ENCODE peak calls at places on chromosome 5, in six cellular contexts. A is spleen, B is tibial nerve, D is IMR-90, O is uterus, M is adrenal gland. X is an unnamed sample. For H3K4me1 and H3K36me3, the result is how much of the 10 kb centered on the place peaks cover.

GRCh38 chr5:149471406-149472183 is 79.6 kb downstream of the CSNK1A1 start:
- DNase-seq in D (peak), O (peak), A (no peak), M (no peak), B (no peak), X (peak)

GRCh38 chr5:106749826-106750225 is 920.9 kb downstream of the EFNA5 start:
- DNase-seq in M (no peak), A (no peak), O (no peak), D (no peak), B (no peak), X (no peak)

GRCh38 chr5:44875661-44876250 is 67.0 kb downstream of the MRPS30 start:
- DNase-seq in D (peak), A (no peak), B (no peak), O (no peak), M (no peak), X (no peak)

GRCh38 chr5:58335518-58335917 is 124.4 kb downstream of the PLK2 start:
- DNase-seq in D (peak), B (no peak), O (no peak), M (no peak), A (no peak), X (no peak)

GRCh38 chr5:1388383-1388967 is 43.6 kb upstream of the CLPTM1L start:
- DNase-seq in O (no peak), B (no peak), A (no peak), M (no peak), D (no peak), X (no peak)

GRCh38 chr5:121105921-121106320 is 641.8 kb downstream of the PRR16 start:
- DNase-seq in D (no peak), B (no peak), M (no peak), O (no peak), A (no peak), X (no peak)

GRCh38 chr5:172921906-172922305 is 37.3 kb upstream of the RPL26L1 start:
- DNase-seq in O (no peak), A (no peak), M (peak), D (no peak), B (no peak), X (no peak)

GRCh38 chr5:52956915-52957747 is 32.0 kb upstream of the ITGA2 start:
- DNase-seq in M (no peak), A (no peak), O (no peak), D (peak), B (no peak), X (no peak)

GRCh38 chr5:177605078-177605477 is 5.1 kb downstream of the B4GALT7 start:
- DNase-seq in M (no peak), A (no peak), D (no peak), O (no peak), B (no peak), X (no peak)

GRCh38 chr5:174585472-174585871 is 138.9 kb upstream of the MSX2 start:
- DNase-seq in D (no peak), O (no peak), M (no peak), A (no peak), B (no peak), X (no peak)

GRCh38 chr5:160787247-160787646 is 64.8 kb downstream of the ATP10B start:
- DNase-seq in B (no peak), O (no peak), D (no peak), A (no peak), M (no peak), X (peak)

GRCh38 chr5:179294891-179295777 is 50.1 kb downstream of the ADAMTS2 start:
- DNase-seq in M (no peak), A (peak), D (no peak), B (no peak), O (peak), X (no peak)

GRCh38 chr5:139725073-139725830 is 70.4 kb upstream of the PSD2 start:
- DNase-seq in D (peak), B (no peak), O (peak), A (peak), M (peak), X (peak)

GRCh38 chr5:116411101-116411571 is 163.5 kb downstream of the SEMA6A start:
- DNase-seq in D (no peak), A (no peak), B (no peak), M (no peak), O (peak), X (no peak)

GRCh38 chr5:17096975-17097695 is 120.3 kb upstream of the BASP1 start:
- DNase-seq in B (no peak), D (no peak), M (no peak), A (no peak), O (no peak), X (peak)

GRCh38 chr5:137236266-137236665 is 262.9 kb downstream of the SPOCK1 start:
- DNase-seq in A (no peak), M (no peak), O (no peak), B (no peak), D (no peak), X (no peak)

GRCh38 chr5:150622157-150622556 is 18.3 kb upstream of the SYNPO start:
- DNase-seq in D (peak), O (no peak), B (no peak), A (no peak), M (no peak), X (no peak)

GRCh38 chr5:1536298-1537165 is 12.8 kb upstream of the LPCAT1 start:
- DNase-seq in B (peak), D (peak), M (peak), A (peak), O (peak), X (no peak)

GRCh38 chr5:33462456-33462855 is 21.7 kb downstream of the TARS1 start:
- DNase-seq in O (no peak), D (no peak), M (no peak), B (no peak), A (no peak), X (no peak)

GRCh38 chr5:72109051-72109411 is 1.8 kb downstream of the MAP1B start:
- DNase-seq in D (no peak), O (no peak), B (no peak), M (no peak), A (no peak), X (no peak)

GRCh38 chr5:34552686-34553085 is 103.4 kb upstream of the RAI14 start:
- DNase-seq in A (no peak), O (no peak), D (no peak), B (no peak), M (no peak), X (no peak)

GRCh38 chr5:6439588-6440550 is 8.8 kb upstream of the UBE2QL1 start:
- DNase-seq in M (no peak), B (no peak), D (no peak), A (no peak), O (no peak), X (no peak)

GRCh38 chr5:102691434-102691833 is 63.7 kb upstream of the PAM start:
- DNase-seq in A (no peak), M (no peak), B (no peak), D (no peak), O (no peak), X (no peak)

GRCh38 chr5:7074176-7074575 is 321.8 kb upstream of the ADCY2 start:
- DNase-seq in D (no peak), A (no peak), O (no peak), B (no peak), M (no peak), X (no peak)

GRCh38 chr5:10235350-10235749 is 14.3 kb downstream of the ATPSCKMT start:
- DNase-seq in O (no peak), D (peak), B (no peak), A (no peak), M (no peak), X (no peak)

GRCh38 chr5:69279517-69279916 is 44.8 kb downstream of the CDK7 start:
- DNase-seq in D (no peak), O (no peak), A (no peak), B (no peak), M (no peak), X (no peak)

GRCh38 chr5:170297589-170298462 is at the start of gene LCP2:
- DNase-seq in D (no peak), B (no peak), O (no peak), A (no peak), M (no peak), X (no peak)

GRCh38 chr5:158910782-158911692 is 188.7 kb downstream of the EBF1 start:
- DNase-seq in D (peak), O (no peak), B (no peak), M (no peak), A (no peak), X (no peak)

GRCh38 chr5:42021923-42022322 is 96.8 kb downstream of the FBXO4 start:
- DNase-seq in B (no peak), D (no peak), M (no peak), A (no peak), O (no peak), X (no peak)

GRCh38 chr5:98763001-98763630 is 10.3 kb upstream of the RGMB start:
- DNase-seq in D (peak), B (no peak), A (no peak), M (no peak), O (no peak), X (no peak)

GRCh38 chr5:61575103-61575502 is 243.0 kb downstream of the ZSWIM6 start:
- DNase-seq in B (no peak), D (peak), M (peak), A (no peak), O (no peak), X (peak)

GRCh38 chr5:124102491-124102890 is 590.5 kb downstream of the CSNK1G3 start:
- DNase-seq in A (no peak), O (no peak), D (peak), M (no peak), B (no peak), X (no peak)

GRCh38 chr5:10246761-10247160 is 2.9 kb downstream of the ATPSCKMT start:
- DNase-seq in O (no peak), M (no peak), B (no peak), A (no peak), D (no peak), X (no peak)

GRCh38 chr5:136028782-136029742 is at the start of gene TGFBI:
- DNase-seq in B (peak), O (peak), A (peak), D (peak), M (peak), X (peak)

GRCh38 chr5:136030252-136030651 is 1.5 kb downstream of the TGFBI start:
- DNase-seq in D (no peak), M (no peak), O (no peak), A (peak), B (no peak), X (no peak)

GRCh38 chr5:136026636-136027035 is 2.2 kb upstream of the TGFBI start:
- DNase-seq in A (peak), D (no peak), M (no peak), B (no peak), O (no peak), X (no peak)

GRCh38 chr5:136027316-136027715 is 1.5 kb upstream of the TGFBI start:
- DNase-seq in A (peak), B (no peak), O (no peak), D (no peak), M (no peak), X (no peak)

DNA sequence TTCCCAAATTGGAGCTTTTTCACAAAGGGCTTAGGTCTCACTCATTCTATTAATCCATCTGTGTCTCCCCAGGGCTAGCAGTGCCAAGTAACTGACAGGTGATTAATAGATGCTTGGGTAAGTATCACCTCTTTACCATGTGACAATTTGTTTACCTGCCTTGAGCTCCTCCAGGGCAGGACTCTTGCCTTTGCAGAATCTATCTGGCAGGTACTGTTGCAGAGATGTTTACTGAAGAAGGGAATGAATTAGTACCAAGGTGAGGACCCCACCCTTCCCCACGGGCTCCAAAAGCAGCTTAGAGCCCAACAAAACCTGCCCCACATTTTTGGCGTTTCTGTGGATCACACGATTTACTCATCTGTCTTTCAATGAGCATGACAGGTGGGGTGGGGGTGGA is 698 bp upstream of the TGFBI start:
- DNase-seq in A (no peak), O (no peak), D (no peak), B (no peak), M (no peak), X (no peak)
- H3K4me1 ChIP-seq in A (under half), O (under half), D (under half), B (half or more), M (under half), X (under half)

GRCh38 chr5:87413116-87413645 is 451 bp upstream of the CCNH start:
- DNase-seq in O (no peak), B (no peak), D (no peak), M (no peak), A (no peak), X (no peak)
- TF ChIP-seq POLR2A in O (no peak), B (no peak), D (no peak), M (no peak), A (no peak), X (no peak)

GRCh38 chr5:138573223-138573622 is 2.0 kb downstream of the HSPA9 start:
- DNase-seq in O (no peak), A (no peak), M (no peak), D (no peak), B (no peak), X (no peak)
- H3K36me3 ChIP-seq in O (under half), A (half or more), M (half or more), D (under half), B (under half), X (under half)

DNA sequence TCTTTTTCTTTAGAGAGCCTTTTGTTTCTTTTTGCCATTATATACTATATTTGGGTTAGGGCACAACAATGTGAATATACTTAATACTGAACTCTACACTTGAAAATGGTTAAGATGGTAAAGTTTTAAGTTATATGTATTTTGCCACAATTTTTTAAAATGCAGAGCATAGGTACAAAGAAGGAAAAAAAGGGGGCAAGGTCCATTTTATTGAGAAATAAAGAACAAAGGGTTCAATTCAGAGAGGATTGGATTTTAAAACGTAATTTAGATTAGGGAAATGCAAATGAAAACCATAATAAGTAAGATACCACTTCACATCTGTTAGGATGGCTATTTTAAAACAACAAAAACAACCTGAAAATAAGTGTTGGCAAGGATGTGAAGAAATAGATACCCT is 29.3 kb downstream of the IRF1 start:
- DNase-seq in O (no peak), M (no peak), B (no peak), A (no peak), D (no peak), X (no peak)
- H3K4me1 ChIP-seq in O (under half), M (under half), B (half or more), A (half or more), D (under half), X (under half)